ENCODE peak calls at places on chromosome X, in ten cellular contexts. N is stimulated activated CD4-positive, alpha-beta T cell treated with anti-CD3 and anti-CD28 coated beads, Interleukin-15, amount 100 ng/mL, for 48 hours; D is smooth muscle cell of the brain vasculature; J is activated CD8-positive, alpha-beta T cell treated with anti-CD3 and anti-CD28 coated beads for 36 hours; W is HCT116; Q is ovary; I is NCI-H524; K is activated CD8-positive, alpha-beta memory T cell treated with anti-CD3 and anti-CD28 coated beads, Interleukin-2, amount 50 U/mL, for 48 hours; X is A172; B is OCI-LY7. Y is an unnamed sample.

GRCh38 chrX:146054311-146054710 is 236.7 kb downstream of the SLITRK2 start:
- DNase-seq in N (no peak), D (no peak), J (no peak), W (no peak), Q (no peak), I (peak; percentile 62), K (no peak), X (no peak), B (no peak), Y (no peak)

GRCh38 chrX:115344885-115345653 is 55.6 kb downstream of the LUZP4 start:
- DNase-seq in N (no peak), D (peak; percentile 82), J (no peak), W (peak; percentile 29), Q (peak; percentile 92), I (peak; percentile 72), K (no peak), X (peak; percentile 67), B (no peak), Y (peak; percentile 85)

GRCh38 chrX:150080497-150080896 is 142.2 kb upstream of the EOLA2 start:
- DNase-seq in N (no peak), D (no peak), J (no peak), W (no peak), Q (no peak), I (no peak), K (no peak), X (no peak), B (no peak), Y (no peak)

GRCh38 chrX:19372170-19373033 is 28.7 kb downstream of the PDHA1 start:
- DNase-seq in N (peak; percentile 57), D (peak; percentile 36), J (peak; percentile 81), W (peak; percentile 15), Q (peak; percentile 61), I (peak; percentile 76), K (peak; percentile 75), X (peak; percentile 55), B (peak; percentile 58), Y (peak; percentile 91)

GRCh38 chrX:152817082-152817744 is 13.3 kb downstream of the CETN2 start:
- DNase-seq in N (no peak), D (no peak), J (peak; percentile 35), W (no peak), Q (no peak), I (peak; percentile 4), K (no peak), X (peak; percentile 52), B (peak; percentile 11), Y (peak; percentile 42)

GRCh38 chrX:118345045-118345400 is 883 bp upstream of the WDR44 start:
- DNase-seq in N (no peak), D (no peak), J (no peak), W (no peak), Q (no peak), I (peak; percentile 26), K (no peak), X (no peak), B (no peak), Y (no peak)

GRCh38 chrX:111460612-111461011 is 48.6 kb upstream of the DCX start:
- DNase-seq in N (no peak), D (no peak), J (no peak), W (no peak), Q (no peak), I (no peak), K (no peak), X (no peak), B (no peak), Y (no peak)

GRCh38 chrX:4754878-4755604 is 1041.6 kb upstream of the PRKX start:
- DNase-seq in N (no peak), D (no peak), J (no peak), W (no peak), Q (no peak), I (no peak), K (no peak), X (no peak), B (peak; percentile 84), Y (no peak)

GRCh38 chrX:115030635-115031034 is 13.2 kb upstream of the IL13RA2 start:
- DNase-seq in N (no peak), D (no peak), J (no peak), W (no peak), Q (no peak), I (no peak), K (no peak), X (no peak), B (no peak), Y (no peak)

GRCh38 chrX:39480966-39481365 is 616.8 kb downstream of the BCOR start:
- DNase-seq in N (no peak), D (no peak), J (no peak), W (no peak), Q (no peak), I (no peak), K (no peak), X (no peak), B (no peak), Y (no peak)

GRCh38 chrX:39396358-39396995 is 595.2 kb downstream of the MID1IP1 start:
- DNase-seq in N (no peak), D (no peak), J (no peak), W (no peak), Q (no peak), I (peak; percentile 96), K (no peak), X (no peak), B (no peak), Y (no peak)

GRCh38 chrX:46953597-46953996 is 41.4 kb downstream of the JADE3 start:
- DNase-seq in N (no peak), D (no peak), J (no peak), W (no peak), Q (no peak), I (no peak), K (no peak), X (no peak), B (no peak), Y (peak; percentile 47)

GRCh38 chrX:71664889-71665491 is 2.4 kb upstream of the LOC101059915 start:
- DNase-seq in N (no peak), D (no peak), J (no peak), W (no peak), Q (no peak), I (no peak), K (no peak), X (no peak), B (no peak), Y (no peak)

GRCh38 chrX:130086414-130087207 is 23.7 kb downstream of the ELF4 start:
- DNase-seq in N (peak; percentile 49), D (no peak), J (peak; percentile 88), W (no peak), Q (no peak), I (no peak), K (peak; percentile 68), X (no peak), B (peak; percentile 79), Y (no peak)

GRCh38 chrX:154486052-154486395 is 391 bp downstream of the UBL4A start:
- DNase-seq in N (no peak), D (no peak), J (peak; percentile 39), W (no peak), Q (peak; percentile 79), I (no peak), K (peak; percentile 63), X (no peak), B (peak; percentile 47), Y (no peak)

Y was measured in HAP-1.